ENCODE peak calls at places on chromosomes 3 and 15, in seven cellular contexts. H is stimulated activated CD8-positive, alpha-beta memory T cell treated with anti-CD3 and anti-CD28 coated beads, Interleukin-12 subunit alpha, Interleukin-12 subunit beta, amount 100 ng/mL, for 1 hour; P is C1 segment of cervical spinal cord; R is mesenteric fat pad; B is activated naive CD8-positive, alpha-beta T cell treated with anti-CD3 and anti-CD28 coated beads for 36 hours; N is NCI-H1436; Q is stimulated activated naive CD8-positive, alpha-beta T cell treated with anti-CD3 and anti-CD28 coated beads, Interleukin-15, amount 100 ng/mL, for 72 hours. G is an unnamed sample.

GRCh38 chr3:9007928-9008327 is 44.7 kb upstream of the RAD18 start:
- DNase-seq in H (no peak), P (no peak), R (no peak), B (no peak), N (no peak), Q (no peak), G (no peak)

GRCh38 chr3:37943631-37944242 is 46.8 kb upstream of the VILL start:
- DNase-seq in H (no peak), P (no peak), R (no peak), B (no peak), N (no peak), Q (no peak), G (no peak)

GRCh38 chr3:111895079-111895478 is 36.0 kb downstream of the PHLDB2 start:
- DNase-seq in H (no peak), P (no peak), R (no peak), B (no peak), N (peak), Q (no peak), G (no peak)

GRCh38 chr3:4421121-4421520 is 45.9 kb downstream of the SUMF1 start:
- DNase-seq in H (no peak), P (no peak), R (no peak), B (no peak), N (no peak), Q (peak), G (peak)

GRCh38 chr3:66812126-66812525 is 186.0 kb upstream of the KBTBD8 start:
- DNase-seq in H (no peak), P (no peak), R (no peak), B (no peak), N (no peak), Q (no peak), G (no peak)

GRCh38 chr3:146262711-146263110 is 11.8 kb upstream of the PLSCR4 start:
- DNase-seq in H (no peak), P (no peak), R (no peak), B (no peak), N (no peak), Q (no peak), G (no peak)

GRCh38 chr15:24223739-24224138 is 451.8 kb upstream of the NPAP1 start:
- DNase-seq in H (no peak), P (no peak), R (no peak), B (no peak), N (no peak), Q (no peak), G (no peak)

GRCh38 chr3:112629425-112629824 is 11.5 kb downstream of the CCDC80 start:
- DNase-seq in H (no peak), P (peak), R (no peak), B (no peak), N (no peak), Q (no peak), G (peak)

GRCh38 chr3:128416578-128417150 is 50.0 kb downstream of the DNAJB8 start:
- DNase-seq in H (no peak), P (no peak), R (no peak), B (no peak), N (no peak), Q (no peak), G (peak)

GRCh38 chr3:119322523-119323400 is 28.6 kb downstream of the ARHGAP31 start:
- DNase-seq in H (peak), P (peak), R (peak), B (peak), N (peak), Q (peak), G (peak)

GRCh38 chr3:78496458-78496857 is 1271.3 kb downstream of the ROBO1 start:
- DNase-seq in H (no peak), P (no peak), R (no peak), B (no peak), N (no peak), Q (no peak), G (no peak)

GRCh38 chr3:100647673-100648072 is 38.3 kb downstream of the ADGRG7 start:
- DNase-seq in H (no peak), P (no peak), R (no peak), B (no peak), N (no peak), Q (no peak), G (no peak)

GRCh38 chr15:76426941-76427340 is 90.4 kb downstream of the ISL2 start:
- DNase-seq in H (no peak), P (no peak), R (no peak), B (no peak), N (no peak), Q (no peak), G (no peak)

GRCh38 chr15:73697033-73697467 is 12.9 kb downstream of the CD276 start:
- DNase-seq in H (peak), P (peak), R (peak), B (peak), N (peak), Q (peak), G (peak)

GRCh38 chr3:149435936-149436885 is 38.3 kb upstream of the TM4SF4 start:
- DNase-seq in H (no peak), P (no peak), R (no peak), B (no peak), N (no peak), Q (no peak), G (no peak)

GRCh38 chr3:111594205-111594604 is 941 bp downstream of the ZBED2 start:
- DNase-seq in H (no peak), P (no peak), R (no peak), B (no peak), N (no peak), Q (no peak), G (peak)

GRCh38 chr3:80051602-80051962 is 283.8 kb upstream of the ROBO1 start:
- DNase-seq in H (no peak), P (no peak), R (no peak), B (no peak), N (peak), Q (no peak), G (no peak)

GRCh38 chr15:26451995-26452394 is 320.9 kb downstream of the GABRB3 start:
- DNase-seq in H (no peak), P (no peak), R (no peak), B (no peak), N (no peak), Q (no peak), G (no peak)

GRCh38 chr15:58043192-58043903 is 22.2 kb downstream of the ALDH1A2 start:
- DNase-seq in H (peak), P (no peak), R (no peak), B (peak), N (peak), Q (peak), G (no peak)

G was measured in RWPE1.